ENCODE peak calls at places on chromosome 14, in six cellular contexts. P, U, M, Q, H and D are unnamed samples.

GRCh38 chr14:37122919-37123639 is 49.3 kb downstream of the SLC25A21 start:
- DNase-seq in M (no peak), U (no peak), Q (no peak), H (peak; percentile 25), P (no peak), D (no peak)

GRCh38 chr14:29216316-29216715 is 449.7 kb downstream of the FOXG1 start:
- DNase-seq in M (no peak), Q (no peak), H (no peak), U (no peak), P (no peak), D (no peak)

GRCh38 chr14:23938823-23939222 is 14.7 kb upstream of the DHRS4 start:
- DNase-seq in M (no peak), P (no peak), Q (no peak), H (no peak), U (no peak), D (no peak)

GRCh38 chr14:65096323-65097089 is 5.8 kb downstream of the MAX start:
- DNase-seq in U (no peak), H (peak; percentile 31), P (no peak), M (no peak), Q (no peak), D (no peak)

GRCh38 chr14:102279688-102280348 is 25.1 kb downstream of the MOK start:
- DNase-seq in M (no peak), P (peak; percentile 87), U (peak; percentile 100), Q (peak; percentile 97), H (peak; percentile 100), D (peak; percentile 97)

GRCh38 chr14:26290007-26290530 is 307.8 kb downstream of the NOVA1 start:
- DNase-seq in H (peak; percentile 70), Q (peak; percentile 32), M (no peak), U (peak; percentile 68), P (no peak), D (peak; percentile 11)

GRCh38 chr14:61601923-61602732 is 93.2 kb upstream of the HIF1A start:
- DNase-seq in M (no peak), P (no peak), U (no peak), H (no peak), Q (peak; percentile 23), D (no peak)

GRCh38 chr14:30445852-30446251 is 113.1 kb upstream of the G2E3 start:
- DNase-seq in M (no peak), U (no peak), H (no peak), Q (no peak), P (no peak), D (no peak)

GRCh38 chr14:85534435-85534834 is 4.5 kb downstream of the FLRT2 start:
- DNase-seq in P (no peak), H (no peak), U (peak; percentile 24), M (no peak), Q (no peak), D (no peak)

GRCh38 chr14:21264025-21264801 is 5.0 kb downstream of the HNRNPC start:
- DNase-seq in H (peak; percentile 88), P (no peak), Q (peak; percentile 88), U (peak; percentile 91), M (no peak), D (peak; percentile 87)

GRCh38 chr14:34665785-34666425 is 36.0 kb upstream of the SNX6 start:
- DNase-seq in U (peak; percentile 96), H (peak; percentile 84), M (peak; percentile 57), P (no peak), Q (peak; percentile 89), D (peak; percentile 72)

GRCh38 chr14:76514599-76514998 is 138.7 kb downstream of the ESRRB start:
- DNase-seq in P (peak; percentile 63), Q (no peak), M (no peak), H (peak; percentile 50), U (peak; percentile 2), D (peak; percentile 3)

GRCh38 chr14:54804720-54805060 is 97.9 kb downstream of the GCH1 start:
- DNase-seq in Q (no peak), U (no peak), M (no peak), P (no peak), H (peak; percentile 47), D (no peak)

GRCh38 chr14:88129306-88130056 is 124.5 kb downstream of the GPR65 start:
- DNase-seq in M (peak; percentile 22), U (peak; percentile 23), Q (peak; percentile 47), P (no peak), H (peak; percentile 49), D (peak; percentile 27)

GRCh38 chr14:74566174-74567125 is 45.6 kb downstream of the LTBP2 start:
- DNase-seq in Q (no peak), P (peak; percentile 66), M (no peak), U (no peak), H (peak; percentile 97), D (no peak)

GRCh38 chr14:26993541-26993940 is 395.7 kb upstream of the NOVA1 start:
- DNase-seq in M (no peak), Q (no peak), P (no peak), H (peak; percentile 4), U (no peak), D (no peak)

GRCh38 chr14:65131176-65131765 is 29.0 kb upstream of the MAX start:
- DNase-seq in P (no peak), M (no peak), U (peak; percentile 84), H (peak; percentile 90), Q (peak; percentile 21), D (peak; percentile 51)

GRCh38 chr14:32701475-32701874 is 237.2 kb upstream of the NPAS3 start:
- DNase-seq in M (no peak), H (no peak), U (no peak), P (no peak), Q (no peak), D (no peak)

GRCh38 chr14:60184597-60185555 is 19.7 kb upstream of the DHRS7 start:
- DNase-seq in H (no peak), P (no peak), U (no peak), Q (no peak), M (no peak), D (no peak)
- TF ChIP-seq CTCF in H (no peak), P (peak; percentile 11), U (no peak), Q (no peak), M (no peak), D (peak; percentile 1)

GRCh38 chr14:22502551-22502950 is 86.5 kb downstream of the DAD1 start:
- DNase-seq in H (no peak), M (no peak), U (no peak), P (no peak), Q (no peak), D (no peak)

GRCh38 chr14:22500954-22501353 is 88.1 kb downstream of the DAD1 start:
- DNase-seq in Q (no peak), H (no peak), U (no peak), P (no peak), M (no peak), D (no peak)

GRCh38 chr14:22497671-22498093 is 91.3 kb downstream of the DAD1 start:
- DNase-seq in M (no peak), U (no peak), Q (no peak), H (peak; percentile 58), P (no peak), D (no peak)

GRCh38 chr14:22502007-22502406 is 87.0 kb downstream of the DAD1 start:
- DNase-seq in M (peak; percentile 52), U (no peak), Q (no peak), H (peak; percentile 21), P (no peak), D (no peak)

GRCh38 chr14:22500525-22500924 is 88.5 kb downstream of the DAD1 start:
- DNase-seq in H (no peak), U (no peak), P (no peak), Q (no peak), M (no peak), D (no peak)
- TF ChIP-seq CTCF in H (no peak), U (no peak), P (no peak), Q (no peak), M (no peak), D (no peak)

DNA sequence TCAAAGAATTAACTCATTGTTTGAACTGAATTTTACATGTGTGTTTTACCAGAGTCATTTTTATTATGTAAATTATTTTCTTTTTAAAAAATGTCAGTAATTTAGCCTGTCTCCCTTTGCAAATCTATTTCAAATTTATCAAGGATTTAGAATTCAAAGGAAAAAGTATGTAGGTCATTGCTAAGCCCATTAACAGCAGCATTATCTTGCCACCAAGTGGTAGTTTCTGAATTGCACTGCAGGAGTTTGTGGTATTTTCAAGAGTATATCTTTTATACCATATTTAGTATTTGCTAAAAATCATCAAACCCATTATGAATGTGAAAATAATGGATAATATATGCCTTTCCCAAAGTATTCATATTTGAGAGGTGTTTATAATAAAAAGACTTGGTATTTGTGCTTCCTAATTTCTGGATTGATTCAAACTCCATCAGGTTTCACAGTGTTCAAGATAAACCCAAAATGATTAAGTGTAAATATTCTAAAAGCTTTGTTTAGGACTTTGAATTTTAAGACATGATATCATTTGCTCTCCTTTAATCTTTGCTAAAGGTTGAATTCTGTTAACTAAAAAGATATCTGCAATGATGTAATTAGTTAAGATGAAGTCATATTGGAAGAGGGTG is 711.4 kb downstream of the FSCB start:
- DNase-seq in P (no peak), H (no peak), Q (peak; percentile 8), M (no peak), U (peak; percentile 0), D (no peak)
- TF ChIP-seq CTCF in P (no peak), H (no peak), Q (peak; percentile 26), M (no peak), U (peak; percentile 15), D (peak; percentile 20)

GRCh38 chr14:103281496-103282231 is 52.4 kb upstream of the EIF5 start:
- DNase-seq in H (peak; percentile 20), M (peak; percentile 33), U (peak; percentile 62), P (peak; percentile 62), Q (peak; percentile 14), D (peak; percentile 60)
- TF ChIP-seq CTCF in H (peak; percentile 29), M (no peak), U (peak; percentile 61), P (peak; percentile 25), Q (peak; percentile 42), D (peak; percentile 67)

DNA sequence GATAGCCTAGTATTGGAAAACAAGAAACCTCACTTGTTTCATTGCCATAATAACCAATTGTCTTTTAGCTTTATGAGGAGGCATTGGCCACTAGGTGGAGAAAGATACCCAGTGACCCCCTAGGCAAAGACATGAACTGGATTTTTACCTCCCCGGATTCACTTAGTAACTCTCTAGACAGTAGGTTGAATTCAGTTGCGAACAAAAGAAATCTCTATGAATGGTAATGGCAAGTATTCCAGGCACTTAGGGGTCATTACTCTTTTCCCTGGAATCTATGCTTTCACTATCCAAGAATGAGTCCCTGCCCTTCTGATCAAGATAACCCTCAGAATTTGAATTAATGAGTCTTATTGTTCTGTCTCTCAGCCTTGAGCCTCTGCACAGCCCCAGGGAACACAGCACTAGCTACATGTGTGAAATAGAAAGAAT is 29.5 kb upstream of the RHOJ start:
- DNase-seq in H (peak; percentile 64), U (peak; percentile 76), M (peak; percentile 51), P (peak; percentile 25), Q (peak; percentile 79), D (peak; percentile 75)
- TF ChIP-seq CTCF in H (peak; percentile 71), U (peak; percentile 68), M (peak; percentile 61), P (peak; percentile 44), Q (peak; percentile 72), D (peak; percentile 79)

DNA sequence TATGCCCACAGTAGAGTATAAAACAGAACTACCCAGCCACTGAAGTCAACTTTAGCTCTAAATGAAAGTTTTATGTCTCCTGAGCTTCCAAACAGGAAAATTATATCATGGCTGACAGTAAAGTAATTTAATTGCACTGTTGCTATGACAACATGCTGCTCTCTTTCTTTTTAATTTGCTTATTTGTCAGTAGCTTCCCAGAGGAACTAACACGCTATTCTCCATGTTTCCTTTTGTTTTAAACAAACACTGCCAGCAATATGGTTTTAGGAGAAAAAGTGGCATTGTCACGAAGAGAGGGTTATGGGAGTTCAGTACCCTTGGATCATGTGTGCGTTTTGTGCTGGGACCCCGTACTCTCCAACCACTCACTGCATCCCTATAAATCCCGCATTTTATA is 1.9 kb downstream of the FOXN3 start:
- DNase-seq in P (no peak), M (no peak), H (no peak), U (no peak), Q (no peak), D (peak; percentile 40)
- TF ChIP-seq CTCF in P (no peak), M (no peak), H (no peak), U (no peak), Q (no peak), D (no peak)